ENCODE peak calls at places on chromosomes 4 and X, in nine cellular contexts. G is T follicular helper cell, Y is tibial nerve, A is anterior cingulate cortex, M is left colon, E is cardiac muscle cell, Z is aorta, C is AG09309, H is left ventricle myocardium inferior. L is an unnamed sample.

GRCh38 chr4:74623041-74623440 is 171.3 kb downstream of the BTC start:
- DNase-seq in G (no peak), Y (no peak), A (no peak), M (no peak), E (peak; percentile 34), Z (no peak), C (no peak), H (no peak), L (no peak)

GRCh38 chrX:10579018-10579752 is 41.2 kb downstream of the MID1 start:
- DNase-seq in G (no peak), Y (no peak), A (no peak), M (no peak), E (no peak), Z (no peak), C (no peak), H (no peak), L (no peak)

GRCh38 chr4:54745031-54745770 is 87.4 kb downstream of the KIT start:
- DNase-seq in G (no peak), Y (no peak), A (no peak), M (no peak), E (no peak), Z (no peak), C (no peak), H (no peak), L (no peak)

GRCh38 chrX:74291964-74292891 is 11.8 kb upstream of the ZCCHC13 start:
- DNase-seq in G (peak; percentile 76), Y (peak; percentile 84), A (peak; percentile 68), M (peak; percentile 88), E (peak; percentile 89), Z (peak; percentile 93), C (peak; percentile 58), H (peak; percentile 88), L (peak; percentile 82)

GRCh38 chr4:10321931-10322330 is 135.3 kb downstream of the ZNF518B start:
- DNase-seq in G (no peak), Y (no peak), A (no peak), M (no peak), E (no peak), Z (no peak), C (no peak), H (no peak), L (no peak)

GRCh38 chrX:135304741-135305140 is 4.5 kb upstream of the ETDC start:
- DNase-seq in G (no peak), Y (no peak), A (no peak), M (no peak), E (no peak), Z (no peak), C (no peak), H (no peak), L (no peak)

GRCh38 chrX:153560000-153560399 is 38.9 kb downstream of the CCNQ start:
- DNase-seq in G (no peak), Y (no peak), A (no peak), M (no peak), E (no peak), Z (no peak), C (no peak), H (peak; percentile 27), L (no peak)

GRCh38 chr4:168511780-168512467 is 15.1 kb downstream of the PALLD start:
- DNase-seq in G (peak; percentile 60), Y (no peak), A (no peak), M (no peak), E (no peak), Z (no peak), C (no peak), H (no peak), L (no peak)

GRCh38 chr4:88477229-88477860 is 20.4 kb downstream of the HERC5 start:
- DNase-seq in G (no peak), Y (no peak), A (no peak), M (no peak), E (no peak), Z (no peak), C (no peak), H (no peak), L (no peak)

GRCh38 chr4:189090174-189090814 is 850.4 kb upstream of the FRG1 start:
- DNase-seq in G (no peak), Y (no peak), A (no peak), M (no peak), E (peak; percentile 38), Z (no peak), C (no peak), H (no peak), L (no peak)

GRCh38 chr4:156475322-156475721 is 496.3 kb downstream of the PDGFC start:
- DNase-seq in G (no peak), Y (no peak), A (no peak), M (no peak), E (no peak), Z (no peak), C (peak; percentile 39), H (no peak), L (no peak)

GRCh38 chrX:68304602-68305001 is 128.7 kb downstream of the OPHN1 start:
- DNase-seq in G (no peak), Y (no peak), A (no peak), M (no peak), E (no peak), Z (no peak), C (no peak), H (no peak), L (no peak)

GRCh38 chr4:83387922-83388676 is 53.5 kb upstream of the HPSE start:
- DNase-seq in G (no peak), Y (no peak), A (no peak), M (no peak), E (no peak), Z (no peak), C (no peak), H (no peak), L (no peak)

GRCh38 chr4:128220286-128221235 is 67.1 kb downstream of the PGRMC2 start:
- DNase-seq in G (no peak), Y (no peak), A (no peak), M (no peak), E (no peak), Z (no peak), C (peak; percentile 37), H (no peak), L (no peak)

GRCh38 chrX:94204524-94204923 is 530.5 kb downstream of the FAM133A start:
- DNase-seq in G (no peak), Y (no peak), A (no peak), M (no peak), E (no peak), Z (no peak), C (no peak), H (no peak), L (no peak)

GRCh38 chr4:164501074-164501473 is 252.9 kb upstream of the SMIM31 start:
- DNase-seq in G (no peak), Y (no peak), A (no peak), M (no peak), E (no peak), Z (no peak), C (no peak), H (no peak), L (no peak)

GRCh38 chr4:78288327-78288726 is 231.2 kb downstream of the FRAS1 start:
- DNase-seq in G (no peak), Y (no peak), A (no peak), M (no peak), E (no peak), Z (no peak), C (no peak), H (no peak), L (no peak)